ENCODE peak calls at places on chromosomes 11 and 22, in five cellular contexts. M is mesenchymal stem cell, K is neuronal stem cell, O is trophoblast cell, P is H9. V is an unnamed sample.

GRCh38 chr22:19733755-19734154 is 10.4 kb downstream of the GP1BB start:
- DNase-seq in M (no peak), K (no peak), O (no peak), P (no peak), V (no peak)

GRCh38 chr11:9260182-9261146 is 4.7 kb downstream of the DENND5A start:
- DNase-seq in M (peak; percentile 37), K (no peak), O (no peak), P (no peak), V (no peak)

GRCh38 chr11:82676483-82677094 is 57.1 kb downstream of the FAM181B start:
- DNase-seq in M (no peak), K (no peak), O (no peak), P (no peak), V (no peak)

GRCh38 chr11:11844272-11844671 is 2.5 kb downstream of the USP47 start:
- DNase-seq in M (no peak), K (no peak), O (no peak), P (no peak), V (no peak)

GRCh38 chr11:95790933-95791247 is 592 bp downstream of the CEP57 start:
- DNase-seq in M (peak; percentile 70), K (peak; percentile 44), O (peak; percentile 63), P (peak; percentile 66), V (no peak)

GRCh38 chr22:50691521-50691920 is 18.9 kb downstream of the SHANK3 start:
- DNase-seq in M (no peak), K (no peak), O (peak; percentile 23), P (peak; percentile 9), V (peak; percentile 48)

GRCh38 chr22:42951093-42951710 is 63.7 kb downstream of the PACSIN2 start:
- DNase-seq in M (no peak), K (no peak), O (peak; percentile 50), P (peak; percentile 38), V (no peak)

GRCh38 chr11:67289651-67290479 is 762 bp downstream of the ANKRD13D start:
- DNase-seq in M (no peak), K (no peak), O (no peak), P (no peak), V (peak; percentile 64)

GRCh38 chr11:122007611-122008071 is 108.4 kb downstream of the BLID start:
- DNase-seq in M (no peak), K (no peak), O (no peak), P (no peak), V (no peak)

GRCh38 chr11:36391062-36391461 is 95.0 kb downstream of the PRR5L start:
- DNase-seq in M (no peak), K (no peak), O (no peak), P (no peak), V (no peak)

GRCh38 chr22:44951510-44951816 is 58.3 kb downstream of the PHF21B start:
- DNase-seq in M (no peak), K (no peak), O (no peak), P (no peak), V (no peak)

GRCh38 chr11:2213890-2214526 is 42.4 kb upstream of the TH start:
- DNase-seq in M (no peak), K (no peak), O (no peak), P (no peak), V (no peak)

GRCh38 chr11:111715142-111715816 is 50.9 kb downstream of the PPP2R1B start:
- DNase-seq in M (no peak), K (no peak), O (no peak), P (no peak), V (no peak)

GRCh38 chr11:33910960-33911339 is 19.1 kb upstream of the LMO2 start:
- DNase-seq in M (no peak), K (no peak), O (no peak), P (no peak), V (no peak)

GRCh38 chr22:30047364-30047738 is 32.9 kb upstream of the HORMAD2 start:
- DNase-seq in M (peak; percentile 30), K (no peak), O (no peak), P (peak; percentile 38), V (no peak)

GRCh38 chr11:11895672-11896071 is 53.9 kb downstream of the USP47 start:
- DNase-seq in M (no peak), K (no peak), O (no peak), P (no peak), V (no peak)

GRCh38 chr22:23831781-23832180 is 7.0 kb downstream of the DERL3 start:
- DNase-seq in M (no peak), K (no peak), O (no peak), P (no peak), V (no peak)

GRCh38 chr22:24803064-24803542 is 2.9 kb upstream of the SGSM1 start:
- DNase-seq in M (peak; percentile 36), K (peak; percentile 65), O (peak; percentile 18), P (peak; percentile 91), V (peak; percentile 73)

GRCh38 chr11:72655896-72656464 is 18.2 kb downstream of the PDE2A start:
- DNase-seq in M (no peak), K (no peak), O (no peak), P (no peak), V (no peak)

GRCh38 chr22:20022231-20023069 is 1.5 kb downstream of the TANGO2 start:
- DNase-seq in M (no peak), K (no peak), O (no peak), P (no peak), V (no peak)

GRCh38 chr11:124865902-124866851 is 945 bp downstream of the ROBO3 start:
- DNase-seq in M (peak; percentile 39), K (no peak), O (peak; percentile 23), P (peak; percentile 64), V (no peak)

GRCh38 chr11:7251836-7252682 is at the start of gene SYT9:
- DNase-seq in M (peak; percentile 5), K (peak; percentile 78), O (peak; percentile 31), P (peak; percentile 89), V (peak; percentile 90)

GRCh38 chr11:35131760-35132159 is 7.2 kb upstream of the CD44 start:
- DNase-seq in M (no peak), K (no peak), O (no peak), P (no peak), V (no peak)

GRCh38 chr22:42662114-42663021 is 13.2 kb upstream of the CYB5R3 start:
- DNase-seq in M (peak; percentile 67), K (peak; percentile 77), O (peak; percentile 79), P (peak; percentile 86), V (peak; percentile 94)

GRCh38 chr11:106231591-106231990 is 154.1 kb downstream of the AASDHPPT start:
- DNase-seq in M (peak; percentile 21), K (no peak), O (peak; percentile 35), P (no peak), V (no peak)

GRCh38 chr11:47489395-47489755 is 40.4 kb upstream of the RAPSN start:
- DNase-seq in M (no peak), K (no peak), O (no peak), P (no peak), V (no peak)

GRCh38 chr11:128695539-128696221 is 1.8 kb downstream of the FLI1 start:
- DNase-seq in M (peak; percentile 62), K (no peak), O (no peak), P (no peak), V (no peak)

GRCh38 chr11:70029115-70029830 is 48.8 kb upstream of the ANO1 start:
- DNase-seq in M (no peak), K (no peak), O (no peak), P (peak; percentile 34), V (no peak)

GRCh38 chr11:118398797-118399564 is 2.4 kb upstream of the ATP5MG start:
- DNase-seq in M (peak; percentile 3), K (no peak), O (no peak), P (no peak), V (no peak)

GRCh38 chr11:116578971-116579687 is 193.7 kb downstream of the BUD13 start:
- DNase-seq in M (no peak), K (peak; percentile 12), O (no peak), P (peak; percentile 71), V (peak; percentile 54)

GRCh38 chr11:64776425-64776824 is 1.9 kb downstream of the SF1 start:
- DNase-seq in M (no peak), K (no peak), O (no peak), P (no peak), V (no peak)
- H2BK12ac ChIP-seq in M (no peak overlapping the region), K (no peak overlapping the region), O (no peak overlapping the region), P (no peak overlapping the region), V (no peak overlapping the region)

GRCh38 chr11:110152199-110152598 is 59.0 kb downstream of the ZC3H12C start:
- DNase-seq in M (no peak), K (no peak), O (no peak), P (no peak), V (no peak)

GRCh38 chr11:110148775-110149744 is 55.9 kb downstream of the ZC3H12C start:
- DNase-seq in M (peak; percentile 76), K (no peak), O (peak; percentile 26), P (no peak), V (no peak)

GRCh38 chr11:110156503-110156902 is 63.3 kb downstream of the ZC3H12C start:
- DNase-seq in M (no peak), K (no peak), O (peak; percentile 66), P (no peak), V (no peak)

GRCh38 chr11:110158317-110159200 is 65.4 kb downstream of the ZC3H12C start:
- DNase-seq in M (no peak), K (no peak), O (peak; percentile 59), P (no peak), V (no peak)

DNA sequence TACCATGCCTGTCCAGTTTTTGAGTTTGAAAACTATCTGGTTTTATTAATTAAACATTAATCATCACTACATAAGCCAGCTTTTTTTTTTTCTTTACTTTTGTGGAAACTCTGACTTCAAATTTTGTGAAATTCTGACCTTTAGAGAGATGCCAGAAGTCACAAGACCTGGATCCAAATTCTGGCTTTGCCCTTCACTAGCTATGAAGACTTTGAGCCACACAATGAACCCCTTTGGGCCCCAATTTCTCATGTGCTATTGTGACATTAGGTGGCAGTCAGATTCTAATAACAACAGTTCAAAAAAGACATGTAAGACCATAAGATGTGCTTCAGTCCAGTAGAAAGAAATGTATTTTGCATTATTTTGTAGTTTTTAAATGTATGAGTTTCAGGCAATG is 60.3 kb downstream of the ZC3H12C start:
- DNase-seq in M (no peak), K (no peak), O (no peak), P (no peak), V (no peak)
- H2BK12ac ChIP-seq in M (no peak overlapping the region), K (no peak overlapping the region), O (no peak overlapping the region), P (no peak overlapping the region), V (no peak overlapping the region)

DNA sequence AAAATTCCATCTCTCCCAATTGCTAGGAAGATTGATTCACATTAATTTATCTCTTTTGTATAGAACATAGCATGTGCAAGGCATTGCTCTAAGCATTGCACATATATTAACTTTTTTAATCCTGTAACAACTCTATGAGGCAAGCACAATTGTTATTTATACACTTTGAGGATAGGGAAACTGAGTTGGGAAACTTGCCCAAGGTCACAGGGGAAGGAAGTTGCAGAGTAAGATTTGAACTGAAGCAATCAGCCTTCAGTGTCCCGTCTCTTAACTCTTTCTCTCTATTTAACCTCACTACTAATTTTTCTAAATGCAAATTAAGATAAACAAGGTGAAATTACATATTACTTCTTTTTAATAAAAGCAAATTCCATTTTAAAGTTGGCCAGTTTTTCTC is 22.1 kb downstream of the OR56B4 start:
- DNase-seq in M (no peak), K (no peak), O (no peak), P (no peak), V (no peak)
- H2BK12ac ChIP-seq in M (no peak overlapping the region), K (no peak overlapping the region), O (no peak overlapping the region), P (no peak overlapping the region), V (no peak overlapping the region)

DNA sequence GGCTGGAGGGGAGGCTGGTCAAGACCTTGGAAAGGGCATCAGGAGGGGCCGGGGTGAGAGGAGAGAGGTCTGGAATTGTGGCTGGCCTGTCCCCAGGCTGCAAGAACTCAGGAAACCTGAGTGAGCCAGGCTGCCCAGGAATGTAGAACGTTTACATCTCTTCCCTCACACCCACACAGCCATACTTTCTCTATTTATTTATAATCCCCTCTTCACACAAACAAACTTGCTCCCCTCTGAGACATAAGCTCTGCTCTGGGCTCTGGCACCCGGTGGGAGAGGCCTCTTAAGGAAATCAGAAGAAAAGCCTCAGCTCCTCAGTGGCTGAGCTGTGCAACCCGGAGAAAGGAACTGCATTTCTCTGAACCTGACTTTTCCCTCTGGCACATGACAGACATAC is 5.5 kb downstream of the CHRDL2 start:
- DNase-seq in M (peak; percentile 62), K (no peak), O (no peak), P (no peak), V (no peak)
- H2BK12ac ChIP-seq in M (no peak overlapping the region), K (no peak overlapping the region), O (no peak overlapping the region), P (no peak overlapping the region), V (no peak overlapping the region)

V was measured in H1.